ENCODE peak calls at places on chromosomes 7 and 10, in ten cellular contexts. M is lower leg skin, K is A549, A is Peyer's patch, I is heart left ventricle, W is stomach, P is IMR-90, J is gastrocnemius medialis, Q is tibial nerve, S is sigmoid colon. V is an unnamed sample.

GRCh38 chr10:100836891-100837290 is 75.9 kb upstream of the SLF2 start:
- DNase-seq in M (no peak), K (no peak), A (no peak), I (no peak), W (no peak), P (no peak), J (no peak), Q (no peak), S (no peak), V (no peak)

GRCh38 chr10:5812283-5813090 is 747 bp downstream of the GDI2 start:
- DNase-seq in M (no peak), K (peak), A (peak), I (peak), W (peak), P (no peak), J (peak), Q (no peak), S (peak), V (peak)

GRCh38 chr10:70832852-70833542 is 17.2 kb downstream of the SGPL1 start:
- DNase-seq in M (no peak), K (no peak), A (no peak), I (no peak), W (no peak), P (peak), J (no peak), Q (no peak), S (no peak), V (peak)

GRCh38 chr7:140866926-140867325 is 57.8 kb downstream of the BRAF start:
- DNase-seq in M (no peak), K (no peak), A (no peak), I (no peak), W (no peak), P (no peak), J (no peak), Q (no peak), S (no peak), V (no peak)

GRCh38 chr10:74056081-74056818 is 58.3 kb downstream of the VCL start:
- DNase-seq in M (no peak), K (peak), A (no peak), I (no peak), W (no peak), P (peak), J (peak), Q (no peak), S (no peak), V (no peak)

GRCh38 chr10:123560301-123561144 is 105.6 kb upstream of the GPR26 start:
- DNase-seq in M (no peak), K (no peak), A (no peak), I (no peak), W (no peak), P (no peak), J (no peak), Q (no peak), S (peak), V (no peak)

GRCh38 chr10:44857363-44858016 is 53.6 kb upstream of the TMEM72 start:
- DNase-seq in M (peak), K (peak), A (peak), I (peak), W (peak), P (peak), J (peak), Q (peak), S (peak), V (peak)

GRCh38 chr10:71553371-71553900 is 156.7 kb downstream of the CDH23 start:
- DNase-seq in M (no peak), K (no peak), A (no peak), I (no peak), W (no peak), P (no peak), J (no peak), Q (no peak), S (no peak), V (no peak)

GRCh38 chr7:158812684-158813083 is 16.6 kb downstream of the ESYT2 start:
- DNase-seq in M (no peak), K (no peak), A (peak), I (no peak), W (no peak), P (no peak), J (no peak), Q (no peak), S (no peak), V (no peak)

GRCh38 chr7:157309990-157310668 is 26.7 kb upstream of the DNAJB6 start:
- DNase-seq in M (no peak), K (peak), A (no peak), I (no peak), W (no peak), P (peak), J (no peak), Q (no peak), S (no peak), V (no peak)

GRCh38 chr7:157302314-157302711 is 34.5 kb upstream of the DNAJB6 start:
- DNase-seq in M (no peak), K (no peak), A (peak), I (peak), W (peak), P (peak), J (peak), Q (no peak), S (peak), V (peak)

GRCh38 chr7:157310676-157311185 is 26.1 kb upstream of the DNAJB6 start:
- DNase-seq in M (no peak), K (no peak), A (no peak), I (no peak), W (no peak), P (peak), J (no peak), Q (no peak), S (no peak), V (no peak)

GRCh38 chr7:157306836-157307533 is 29.8 kb upstream of the DNAJB6 start:
- DNase-seq in M (no peak), K (no peak), A (no peak), I (no peak), W (no peak), P (no peak), J (no peak), Q (no peak), S (no peak), V (no peak)

GRCh38 chr7:157307534-157307838 is 29.3 kb upstream of the DNAJB6 start:
- DNase-seq in M (no peak), K (no peak), A (no peak), I (no peak), W (no peak), P (no peak), J (no peak), Q (no peak), S (no peak), V (no peak)
- H3K4me3 ChIP-seq in M (no peak), K (no peak), A (no peak), I (no peak), W (no peak), P (no peak), J (no peak), Q (no peak), S (no peak), V (no peak)

GRCh38 chr7:134870781-134871180 is 91.3 kb downstream of the CALD1 start:
- DNase-seq in M (no peak), K (no peak), A (no peak), I (no peak), W (no peak), P (no peak), J (no peak), Q (no peak), S (no peak), V (no peak)
- TF ChIP-seq POLR2A in M (no peak), K (no peak), A (no peak), I (no peak), W (no peak), P (no peak), J (no peak), Q (no peak), S (no peak), V (no peak)

DNA sequence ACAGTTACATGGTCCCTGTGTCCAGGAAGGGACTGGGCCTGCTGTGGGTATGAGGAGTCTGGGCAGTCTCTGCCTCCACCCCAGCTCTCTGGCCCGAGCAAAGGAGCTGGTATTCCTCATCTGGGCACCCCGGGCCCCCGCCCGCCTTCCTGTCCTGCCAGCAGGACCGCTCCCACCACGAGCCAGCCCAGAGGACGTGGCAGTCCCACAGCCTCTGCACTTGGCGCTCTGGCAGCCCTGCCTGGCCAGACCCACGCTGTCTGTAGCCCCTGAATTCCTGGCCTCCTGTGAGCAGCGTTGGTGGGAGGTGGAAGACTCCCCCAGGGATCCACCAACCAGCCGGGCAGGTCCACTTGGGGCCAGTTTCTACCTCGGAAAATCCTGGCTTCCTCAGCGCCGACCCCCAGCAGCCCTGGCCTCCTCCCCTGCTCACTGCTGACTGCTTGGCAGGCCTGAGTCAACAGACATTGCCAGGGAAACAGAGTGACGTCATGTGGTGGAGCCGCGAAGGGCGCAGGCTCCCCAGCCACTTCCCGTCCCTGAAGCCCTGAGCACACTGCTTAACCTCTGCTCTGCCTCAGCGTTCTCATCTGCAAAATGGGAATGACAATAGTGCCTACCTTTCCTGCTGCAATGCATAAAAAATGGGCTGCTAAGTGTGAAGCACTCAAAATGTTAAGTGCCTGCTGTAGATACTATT is 21.6 kb upstream of the LIMK1 start:
- DNase-seq in M (peak), K (peak), A (peak), I (peak), W (peak), P (peak), J (no peak), Q (peak), S (peak), V (peak)
- H3K4me3 ChIP-seq in M (no peak), K (peak), A (peak), I (peak), W (peak), P (no peak), J (no peak), Q (peak), S (peak), V (no peak)

GRCh38 chr7:23184709-23185354 is 3.0 kb downstream of the NUP42 start:
- DNase-seq in M (peak), K (peak), A (peak), I (peak), W (no peak), P (peak), J (no peak), Q (peak), S (no peak), V (peak)

GRCh38 chr7:23184291-23184690 is 2.4 kb downstream of the NUP42 start:
- DNase-seq in M (no peak), K (no peak), A (no peak), I (no peak), W (no peak), P (no peak), J (no peak), Q (no peak), S (no peak), V (no peak)

GRCh38 chr7:23185980-23186379 is 4.1 kb downstream of the NUP42 start:
- DNase-seq in M (no peak), K (no peak), A (no peak), I (no peak), W (no peak), P (no peak), J (no peak), Q (no peak), S (no peak), V (no peak)

GRCh38 chr7:23183279-23184012 is 1.6 kb downstream of the NUP42 start:
- DNase-seq in M (no peak), K (no peak), A (no peak), I (no peak), W (no peak), P (no peak), J (no peak), Q (no peak), S (no peak), V (peak)

GRCh38 chr7:23181684-23182553 is at the start of gene NUP42:
- DNase-seq in M (peak), K (peak), A (peak), I (peak), W (peak), P (peak), J (peak), Q (peak), S (peak), V (peak)
- TF ChIP-seq POLR2A in M (no peak), K (peak), A (peak), I (no peak), W (no peak), P (peak), J (peak), Q (peak), S (no peak), V (peak)

DNA sequence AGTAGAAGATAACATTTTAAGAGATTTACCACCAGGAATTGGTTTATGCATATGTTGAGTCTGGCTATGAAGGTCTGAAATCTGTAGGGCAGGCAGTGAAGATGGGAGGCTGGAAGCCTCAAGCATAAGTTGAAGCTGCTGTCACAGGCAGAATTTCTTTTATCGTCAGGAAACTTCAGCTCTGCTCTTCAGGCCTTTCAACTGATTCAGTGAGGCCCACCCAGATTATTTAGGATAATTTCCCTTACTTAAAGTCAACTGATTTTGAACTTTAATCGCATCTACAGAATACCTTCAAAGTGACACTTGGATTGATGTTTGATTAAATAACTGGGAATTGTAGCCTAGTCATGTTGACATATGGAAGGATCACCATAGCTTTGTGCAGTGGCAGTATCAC is 190.5 kb downstream of the PPP1R9A start:
- DNase-seq in M (no peak), K (no peak), A (no peak), I (no peak), W (no peak), P (no peak), J (no peak), Q (no peak), S (no peak), V (no peak)
- H3K4me3 ChIP-seq in M (no peak), K (no peak), A (no peak), I (no peak), W (no peak), P (no peak), J (no peak), Q (no peak), S (no peak), V (no peak)

GRCh38 chr10:97782455-97783228 is 10.8 kb upstream of the SFRP5 start:
- DNase-seq in M (no peak), K (no peak), A (no peak), I (no peak), W (no peak), P (no peak), J (peak), Q (no peak), S (no peak), V (no peak)
- TF ChIP-seq POLR2A in M (no peak), K (no peak), A (no peak), I (no peak), W (no peak), P (no peak), J (no peak), Q (no peak), S (no peak), V (no peak)